ENCODE peak calls at places on chromosome 12, in five cellular contexts. One of them, this sample, is unnamed.

GRCh38 chr12:12590961-12591360 is 20.7 kb upstream of the CREBL2 start:
- DNase-seq in ovary: no peak
- DNase-seq in tibial artery: no peak
- DNase-seq in heart right ventricle: no peak
- DNase-seq in Panc1: no peak
- DNase-seq in this sample: no peak

GRCh38 chr12:6328945-6329692 is 12.8 kb downstream of the TNFRSF1A start:
- DNase-seq in ovary: no peak
- DNase-seq in Panc1: no peak
- DNase-seq in heart right ventricle: no peak
- DNase-seq in tibial artery: no peak
- DNase-seq in this sample: no peak

GRCh38 chr12:75097003-75097402 is 112.6 kb downstream of the KCNC2 start:
- DNase-seq in ovary: no peak
- DNase-seq in Panc1: no peak
- DNase-seq in heart right ventricle: no peak
- DNase-seq in tibial artery: no peak
- DNase-seq in this sample: no peak

GRCh38 chr12:58922849-58923248 is 2.5 kb upstream of the LRIG3 start:
- DNase-seq in ovary: no peak
- DNase-seq in heart right ventricle: no peak
- DNase-seq in tibial artery: no peak
- DNase-seq in Panc1: no peak
- DNase-seq in this sample: no peak

GRCh38 chr12:92938623-92939022 is 9.5 kb upstream of the EEA1 start:
- DNase-seq in heart right ventricle: no peak
- DNase-seq in tibial artery: no peak
- DNase-seq in ovary: no peak
- DNase-seq in Panc1: no peak
- DNase-seq in this sample: no peak

GRCh38 chr12:263574-263973 is 938 bp upstream of the SLC6A13 start:
- DNase-seq in tibial artery: no peak
- DNase-seq in ovary: no peak
- DNase-seq in heart right ventricle: no peak
- DNase-seq in Panc1: no peak
- DNase-seq in this sample: no peak

GRCh38 chr12:46126050-46126727 is 135.8 kb upstream of the SCAF11 start:
- DNase-seq in heart right ventricle: no peak
- DNase-seq in tibial artery: no peak
- DNase-seq in ovary: no peak
- DNase-seq in Panc1: no peak
- DNase-seq in this sample: no peak

GRCh38 chr12:78146365-78146772 is 315.7 kb downstream of the NAV3 start:
- DNase-seq in tibial artery: no peak
- DNase-seq in ovary: no peak
- DNase-seq in heart right ventricle: no peak
- DNase-seq in Panc1: peak
- DNase-seq in this sample: no peak

GRCh38 chr12:18798445-18799139 is 60.7 kb downstream of the CAPZA3 start:
- DNase-seq in ovary: no peak
- DNase-seq in Panc1: no peak
- DNase-seq in tibial artery: no peak
- DNase-seq in heart right ventricle: no peak
- DNase-seq in this sample: no peak

DNA sequence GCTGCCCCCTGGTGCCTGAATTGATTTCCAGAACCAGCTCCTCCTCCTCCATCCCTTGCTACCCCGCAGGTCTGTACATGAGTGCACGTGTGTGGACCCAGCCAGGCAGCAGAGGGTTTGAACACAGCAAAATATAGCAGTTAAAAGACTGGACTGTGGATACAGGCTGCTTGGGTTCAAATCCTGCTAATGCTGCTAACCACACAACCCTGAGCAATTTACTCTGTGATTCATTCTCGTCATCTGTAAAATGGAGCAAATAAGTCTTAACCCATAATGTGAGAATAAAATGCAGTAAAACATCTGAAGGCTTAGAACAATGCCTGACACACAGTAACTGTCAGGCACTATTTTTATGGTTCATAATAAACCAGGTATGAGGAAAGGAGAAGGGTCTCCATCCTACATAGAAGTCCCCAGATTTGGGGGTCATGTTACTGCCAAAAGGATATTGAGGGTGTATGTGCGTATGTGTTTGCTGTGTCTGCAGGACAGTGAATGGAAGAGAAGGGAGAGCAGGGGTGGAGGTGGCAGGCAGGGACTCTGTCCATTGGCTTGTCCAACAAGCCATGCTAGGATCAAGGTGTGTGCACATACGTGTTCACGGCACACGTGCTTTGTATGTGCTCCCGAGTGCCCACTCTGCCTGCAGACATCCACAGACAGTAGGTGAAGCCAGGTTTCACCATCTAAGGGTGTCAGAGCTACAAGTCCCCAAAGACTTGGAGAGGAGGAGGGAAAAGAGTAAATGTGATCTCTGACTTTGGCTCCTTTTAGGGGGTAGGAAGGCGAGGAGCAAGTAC is 1.5 kb upstream of the STAT6 start:
- DNase-seq in ovary: no peak
- DNase-seq in Panc1: peak
- DNase-seq in tibial artery: no peak
- DNase-seq in heart right ventricle: no peak
- DNase-seq in this sample: no peak
- H3K4me3 ChIP-seq in ovary: peak
- H3K4me3 ChIP-seq in Panc1: peak
- H3K4me3 ChIP-seq in tibial artery: peak
- H3K4me3 ChIP-seq in heart right ventricle: peak
- H3K4me3 ChIP-seq in this sample: no peak

GRCh38 chr12:4301932-4302501 is 19.0 kb upstream of the TIGAR start:
- DNase-seq in tibial artery: no peak
- DNase-seq in ovary: no peak
- DNase-seq in Panc1: no peak
- DNase-seq in heart right ventricle: no peak
- DNase-seq in this sample: no peak
- H3K27ac ChIP-seq in tibial artery: no peak
- H3K27ac ChIP-seq in ovary: no peak
- H3K27ac ChIP-seq in Panc1: no peak
- H3K27ac ChIP-seq in heart right ventricle: no peak
- H3K27ac ChIP-seq in this sample: no peak

GRCh38 chr12:47816646-47817271 is 2.9 kb downstream of the HDAC7 start:
- DNase-seq in Panc1: no peak
- DNase-seq in heart right ventricle: peak
- DNase-seq in tibial artery: no peak
- DNase-seq in ovary: peak
- DNase-seq in this sample: no peak
- H3K4me3 ChIP-seq in Panc1: peak
- H3K4me3 ChIP-seq in heart right ventricle: peak
- H3K4me3 ChIP-seq in tibial artery: peak
- H3K4me3 ChIP-seq in ovary: peak
- H3K4me3 ChIP-seq in this sample: no peak

DNA sequence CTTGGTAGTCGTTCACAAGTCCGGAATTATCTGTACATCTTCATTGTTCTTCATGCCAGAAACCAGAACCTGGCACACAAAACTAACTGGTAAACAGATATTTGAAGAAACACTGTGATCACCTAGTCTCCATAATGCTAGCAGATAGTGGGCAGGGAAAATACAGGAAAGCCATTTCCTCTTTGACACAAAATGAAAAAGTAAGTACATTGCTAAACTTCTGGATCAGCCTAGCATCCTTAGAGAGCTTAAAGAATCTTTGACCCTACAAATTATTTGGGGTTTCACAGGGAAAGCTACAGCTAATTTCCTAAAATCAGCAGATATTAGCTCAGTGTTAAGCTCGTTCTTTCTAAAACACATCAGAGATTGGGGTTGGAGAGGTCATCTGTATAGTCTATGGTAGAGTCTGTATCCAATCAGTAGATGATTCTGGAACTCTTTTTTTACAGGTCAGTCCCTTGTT is 4.8 kb downstream of the DDIT3 start:
- DNase-seq in ovary: no peak
- DNase-seq in Panc1: no peak
- DNase-seq in tibial artery: no peak
- DNase-seq in heart right ventricle: no peak
- DNase-seq in this sample: no peak
- H3K27ac ChIP-seq in ovary: no peak
- H3K27ac ChIP-seq in Panc1: peak
- H3K27ac ChIP-seq in tibial artery: no peak
- H3K27ac ChIP-seq in heart right ventricle: no peak
- H3K27ac ChIP-seq in this sample: no peak

DNA sequence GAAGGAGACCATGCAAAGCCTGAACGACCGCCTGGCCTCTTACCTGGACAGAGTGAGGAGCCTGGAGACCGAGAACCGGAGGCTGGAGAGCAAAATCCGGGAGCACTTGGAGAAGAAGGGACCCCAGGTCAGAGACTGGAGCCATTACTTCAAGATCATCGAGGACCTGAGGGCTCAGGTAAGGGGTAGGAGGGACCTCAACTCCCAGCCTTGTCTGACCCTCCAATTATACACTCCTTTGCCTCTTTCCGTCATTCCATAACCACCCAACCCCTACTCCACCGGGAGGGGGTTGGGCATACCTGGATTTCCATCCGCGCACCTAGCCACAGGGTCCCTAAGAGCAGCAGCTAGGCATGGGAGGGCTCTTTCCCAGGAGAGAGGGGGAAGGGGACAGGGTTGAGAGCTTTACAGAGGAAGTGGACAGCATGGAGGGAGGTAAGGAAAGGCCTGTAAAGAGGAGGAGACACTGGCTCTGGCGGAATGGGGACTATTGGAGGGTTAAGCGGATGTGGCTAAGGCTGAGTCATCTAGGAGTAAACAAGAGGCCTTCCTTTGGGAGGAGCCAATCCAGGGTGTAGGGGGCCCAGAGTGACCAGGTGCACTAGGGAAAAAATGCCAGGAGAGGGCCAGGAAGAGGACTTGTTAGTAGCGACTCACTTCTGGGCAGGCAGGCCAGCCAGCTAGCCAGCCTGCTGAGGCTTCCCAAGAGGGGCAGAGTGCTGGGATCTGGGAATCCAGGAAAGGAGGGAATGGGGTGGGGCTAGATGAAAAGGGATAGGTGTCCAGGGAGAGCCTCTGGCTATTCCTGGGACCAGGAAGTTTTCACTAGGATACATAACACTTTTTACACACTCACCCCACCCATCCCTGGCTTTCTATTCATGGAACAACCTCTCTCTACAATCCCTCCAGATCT is 754 bp downstream of the KRT18 start:
- DNase-seq in tibial artery: no peak
- DNase-seq in Panc1: peak
- DNase-seq in ovary: no peak
- DNase-seq in heart right ventricle: peak
- DNase-seq in this sample: no peak
- H3K4me3 ChIP-seq in tibial artery: peak
- H3K4me3 ChIP-seq in Panc1: peak
- H3K4me3 ChIP-seq in ovary: peak
- H3K4me3 ChIP-seq in heart right ventricle: peak
- H3K4me3 ChIP-seq in this sample: peak

GRCh38 chr12:120650249-120650690 is 9.8 kb downstream of the CABP1 start:
- DNase-seq in heart right ventricle: no peak
- DNase-seq in Panc1: no peak
- DNase-seq in tibial artery: no peak
- DNase-seq in ovary: no peak
- DNase-seq in this sample: no peak

GRCh38 chr12:120653611-120654010 is 13.2 kb downstream of the CABP1 start:
- DNase-seq in ovary: no peak
- DNase-seq in Panc1: no peak
- DNase-seq in heart right ventricle: no peak
- DNase-seq in tibial artery: no peak
- DNase-seq in this sample: no peak

GRCh38 chr12:120654656-120655055 is 14.2 kb downstream of the CABP1 start:
- DNase-seq in ovary: no peak
- DNase-seq in Panc1: no peak
- DNase-seq in tibial artery: peak
- DNase-seq in heart right ventricle: peak
- DNase-seq in this sample: no peak

GRCh38 chr12:120651821-120652220 is 11.4 kb downstream of the CABP1 start:
- DNase-seq in heart right ventricle: no peak
- DNase-seq in tibial artery: no peak
- DNase-seq in Panc1: no peak
- DNase-seq in ovary: no peak
- DNase-seq in this sample: no peak

DNA sequence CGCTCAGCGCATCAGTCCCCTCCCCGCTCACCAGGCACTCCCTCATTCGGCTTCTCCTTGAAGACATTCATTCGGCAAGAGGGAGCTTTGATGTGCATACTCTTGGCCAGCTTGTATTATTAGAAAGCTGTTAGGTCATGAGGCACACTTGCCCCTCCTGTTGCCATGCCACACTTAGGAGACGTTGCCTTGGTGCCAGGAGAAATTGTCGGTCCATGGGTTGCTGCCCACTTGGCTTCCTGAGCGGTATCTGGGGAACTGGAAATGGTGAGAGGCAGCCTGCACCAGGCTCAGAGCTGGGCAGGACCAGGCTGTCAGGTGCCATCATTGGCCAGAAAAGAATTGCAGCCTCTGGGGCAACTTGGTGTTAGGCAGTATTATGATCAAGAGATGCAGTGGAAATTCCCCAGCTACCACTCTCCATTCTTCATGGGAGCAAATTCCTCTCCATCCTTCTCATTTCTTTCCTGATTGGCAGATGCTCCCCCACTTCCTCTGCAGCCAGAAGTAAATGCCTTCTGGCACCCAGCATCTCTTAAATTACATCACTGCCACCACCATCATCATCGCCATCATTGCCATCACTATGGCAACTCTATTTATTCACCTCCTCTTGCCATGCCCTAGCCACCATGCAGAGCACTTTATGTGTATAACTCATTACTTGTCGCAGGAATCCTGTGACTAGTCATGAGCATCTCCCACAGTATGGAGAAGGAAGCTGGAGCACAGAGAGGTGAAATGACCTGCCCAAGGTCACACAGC is 12.4 kb downstream of the CABP1 start:
- DNase-seq in Panc1: no peak
- DNase-seq in tibial artery: peak
- DNase-seq in ovary: no peak
- DNase-seq in heart right ventricle: no peak
- DNase-seq in this sample: no peak
- H3K27ac ChIP-seq in Panc1: no peak
- H3K27ac ChIP-seq in tibial artery: peak
- H3K27ac ChIP-seq in ovary: no peak
- H3K27ac ChIP-seq in heart right ventricle: peak
- H3K27ac ChIP-seq in this sample: no peak

DNA sequence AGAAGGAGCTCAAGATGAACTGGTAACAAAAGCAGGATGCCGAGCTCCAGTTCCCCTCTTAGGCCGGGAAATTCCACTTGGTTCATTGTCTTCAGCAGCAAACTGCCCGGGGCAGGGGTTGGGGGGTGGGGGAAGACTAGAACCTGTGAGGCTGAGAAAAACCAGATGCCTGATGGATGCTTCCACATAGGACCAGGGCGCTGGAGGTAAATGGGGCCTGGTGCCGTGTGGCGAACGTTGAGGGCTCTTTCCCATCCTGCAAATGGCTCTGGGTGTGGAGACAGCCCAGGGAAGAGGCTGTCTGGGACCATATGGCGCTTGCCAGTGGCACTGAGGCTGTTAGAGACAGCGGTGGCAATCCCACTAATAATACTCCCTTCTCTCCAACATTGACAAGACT is 44.3 kb downstream of the MAP1LC3B2 start:
- DNase-seq in tibial artery: no peak
- DNase-seq in heart right ventricle: no peak
- DNase-seq in ovary: no peak
- DNase-seq in Panc1: no peak
- DNase-seq in this sample: no peak
- H3K4me3 ChIP-seq in tibial artery: no peak
- H3K4me3 ChIP-seq in heart right ventricle: no peak
- H3K4me3 ChIP-seq in ovary: no peak
- H3K4me3 ChIP-seq in Panc1: no peak
- H3K4me3 ChIP-seq in this sample: no peak